ENCODE peak calls at places on chromosomes 12 and 14, in four cellular contexts. One of them, this sample, is unnamed.
A peak's percentile ranks its signal among the peaks of the same experiment; 100 is the strongest.

GRCh38 chr12:132908145-132909029 is 21.0 kb upstream of the CHFR start:
- DNase-seq in A549: no peak
- DNase-seq in neuronal stem cell: peak; percentile 97
- DNase-seq in globus pallidus: peak; percentile 98
- DNase-seq in this sample: peak; percentile 100

GRCh38 chr12:105977256-105978051 is 161.3 kb downstream of the NUAK1 start:
- DNase-seq in A549: no peak
- DNase-seq in neuronal stem cell: no peak
- DNase-seq in globus pallidus: no peak
- DNase-seq in this sample: no peak

GRCh38 chr12:94186461-94187237 is 38.3 kb downstream of the PLXNC1 start:
- DNase-seq in A549: no peak
- DNase-seq in neuronal stem cell: peak; percentile 83
- DNase-seq in globus pallidus: peak; percentile 71
- DNase-seq in this sample: peak; percentile 58

GRCh38 chr12:31005944-31006361 is 67.7 kb upstream of the DDX11 start:
- DNase-seq in A549: peak; percentile 74
- DNase-seq in neuronal stem cell: no peak
- DNase-seq in globus pallidus: no peak
- DNase-seq in this sample: no peak

GRCh38 chr14:105709281-105710118 is 183.1 kb downstream of the TMEM121 start:
- DNase-seq in A549: no peak
- DNase-seq in neuronal stem cell: no peak
- DNase-seq in globus pallidus: no peak
- DNase-seq in this sample: no peak

GRCh38 chr12:116771651-116772050 is 33.5 kb downstream of the RNFT2 start:
- DNase-seq in A549: no peak
- DNase-seq in neuronal stem cell: no peak
- DNase-seq in globus pallidus: no peak
- DNase-seq in this sample: no peak

GRCh38 chr14:51445001-51445390 is 204.9 kb downstream of the TMX1 start:
- DNase-seq in A549: no peak
- DNase-seq in neuronal stem cell: no peak
- DNase-seq in globus pallidus: no peak
- DNase-seq in this sample: no peak

GRCh38 chr12:63876980-63877379 is 32.5 kb downstream of the SRGAP1 start:
- DNase-seq in A549: peak; percentile 26
- DNase-seq in neuronal stem cell: no peak
- DNase-seq in globus pallidus: no peak
- DNase-seq in this sample: no peak

GRCh38 chr12:25135531-25136154 is 59.3 kb downstream of the DNAI7 start:
- DNase-seq in A549: no peak
- DNase-seq in neuronal stem cell: no peak
- DNase-seq in globus pallidus: no peak
- DNase-seq in this sample: no peak

GRCh38 chr12:111964935-111965334 is 48.0 kb downstream of the TMEM116 start:
- DNase-seq in A549: no peak
- DNase-seq in neuronal stem cell: no peak
- DNase-seq in globus pallidus: no peak
- DNase-seq in this sample: no peak

GRCh38 chr14:61602733-61603077 is 92.6 kb upstream of the HIF1A start:
- DNase-seq in A549: no peak
- DNase-seq in neuronal stem cell: no peak
- DNase-seq in globus pallidus: no peak
- DNase-seq in this sample: peak; percentile 92

This sample was measured in NCI-H82.